ENCODE peak calls at places on chromosomes 7 and 10, in five cellular contexts. T is psoas muscle, F is natural killer cell, D is left ventricle myocardium inferior, K is HFFc6. U is an unnamed sample.

GRCh38 chr10:132883391-132883881 is 58.9 kb downstream of the CFAP46 start:
- DNase-seq in T (no peak), F (no peak), D (no peak), K (peak), U (no peak)

GRCh38 chr7:2451171-2452073 is 24.8 kb downstream of the GRIFIN start:
- DNase-seq in T (peak), F (peak), D (peak), K (peak), U (peak)

GRCh38 chr7:68684246-68684850 is 913.9 kb upstream of the AUTS2 start:
- DNase-seq in T (no peak), F (no peak), D (no peak), K (no peak), U (no peak)

GRCh38 chr10:132961-133898 is 2.0 kb upstream of the ZMYND11 start:
- DNase-seq in T (no peak), F (no peak), D (no peak), K (peak), U (no peak)

GRCh38 chr7:27132214-27132613 is 1.7 kb upstream of the HOXA4 start:
- DNase-seq in T (no peak), F (no peak), D (no peak), K (no peak), U (no peak)

GRCh38 chr7:34013421-34013820 is 108.1 kb downstream of the BMPER start:
- DNase-seq in T (no peak), F (no peak), D (no peak), K (no peak), U (no peak)

GRCh38 chr7:133837248-133837647 is 289.9 kb upstream of the LRGUK start:
- DNase-seq in T (no peak), F (no peak), D (no peak), K (no peak), U (no peak)

GRCh38 chr10:103676851-103677417 is 178.4 kb downstream of the SH3PXD2A start:
- DNase-seq in T (peak), F (no peak), D (peak), K (peak), U (no peak)

GRCh38 chr10:115947104-115947503 is 325.9 kb downstream of the GFRA1 start:
- DNase-seq in T (no peak), F (no peak), D (no peak), K (peak), U (no peak)

GRCh38 chr10:115950320-115950719 is 322.7 kb downstream of the GFRA1 start:
- DNase-seq in T (no peak), F (no peak), D (no peak), K (no peak), U (no peak)

GRCh38 chr10:115949282-115949844 is 323.6 kb downstream of the GFRA1 start:
- DNase-seq in T (no peak), F (no peak), D (no peak), K (no peak), U (no peak)

GRCh38 chr10:115945696-115946445 is 327.1 kb downstream of the GFRA1 start:
- DNase-seq in T (no peak), F (no peak), D (no peak), K (no peak), U (no peak)

GRCh38 chr10:115948415-115948814 is 324.6 kb downstream of the GFRA1 start:
- DNase-seq in T (no peak), F (no peak), D (no peak), K (peak), U (no peak)
- TF ChIP-seq CTCF in T (no peak), F (no peak), D (peak), K (peak), U (no peak)

GRCh38 chr10:94279835-94280709 is 82.7 kb downstream of the NOC3L start:
- DNase-seq in T (peak), F (peak), D (peak), K (peak), U (peak)
- TF ChIP-seq CTCF in T (peak), F (peak), D (peak), K (peak), U (peak)

DNA sequence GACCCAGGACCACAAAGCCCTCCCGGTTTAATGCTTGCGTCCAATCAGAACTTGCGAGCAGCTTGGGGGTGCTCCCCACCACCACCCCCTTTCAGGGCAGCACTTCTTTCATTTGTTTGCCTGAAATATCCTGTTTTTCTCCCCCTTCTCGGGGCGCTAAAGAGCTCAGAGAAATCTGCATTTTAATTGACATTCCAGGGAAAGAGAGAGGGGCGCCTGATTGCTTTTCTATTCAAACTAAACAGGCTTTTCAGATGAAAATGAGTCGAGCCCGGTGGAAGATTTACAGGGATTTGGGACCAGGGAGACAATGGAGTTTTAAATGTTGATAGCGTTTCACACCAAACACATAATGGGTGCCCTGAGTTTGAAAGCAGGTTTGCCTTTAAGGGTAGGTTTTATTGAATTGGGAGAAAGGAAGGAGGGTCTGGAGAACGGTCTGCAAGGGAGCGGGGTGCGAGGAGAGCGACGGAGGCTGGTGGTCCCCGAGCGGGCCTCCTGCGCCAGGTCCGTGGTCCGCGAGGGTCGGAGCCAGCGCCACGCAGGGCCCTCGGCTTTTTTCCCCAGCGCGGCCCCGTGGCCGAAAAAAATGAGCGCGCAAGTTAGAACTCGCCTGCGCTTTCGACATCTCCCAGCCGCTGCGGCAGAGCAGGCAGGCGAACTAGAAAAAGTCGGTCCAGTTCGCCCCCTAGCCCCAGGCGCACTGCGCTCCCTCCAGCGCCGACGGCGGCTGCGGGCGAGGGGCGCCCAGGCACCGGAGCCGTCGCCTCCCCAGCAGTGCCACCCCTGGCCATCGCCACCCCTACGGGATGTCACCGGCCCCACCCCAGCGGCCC is 1.4 kb downstream of the FGFR2 start:
- DNase-seq in T (no peak), F (no peak), D (no peak), K (no peak), U (no peak)
- TF ChIP-seq CTCF in T (no peak), F (no peak), D (no peak), K (no peak), U (no peak)

GRCh38 chr10:116655573-116655972 is 34.8 kb downstream of the PNLIPRP2 start:
- DNase-seq in T (no peak), F (no peak), D (no peak), K (no peak), U (no peak)
- TF ChIP-seq CTCF in T (no peak), F (no peak), D (no peak), K (no peak), U (no peak)

GRCh38 chr10:70536196-70536920 is 57.8 kb downstream of the PALD1 start:
- DNase-seq in T (no peak), F (no peak), D (no peak), K (no peak), U (no peak)
- TF ChIP-seq CTCF in T (no peak), F (no peak), D (no peak), K (no peak), U (no peak)

GRCh38 chr10:113232928-113233511 is 283.0 kb downstream of the TCF7L2 start:
- DNase-seq in T (no peak), F (no peak), D (no peak), K (no peak), U (no peak)
- TF ChIP-seq CTCF in T (no peak), F (no peak), D (no peak), K (no peak), U (no peak)

DNA sequence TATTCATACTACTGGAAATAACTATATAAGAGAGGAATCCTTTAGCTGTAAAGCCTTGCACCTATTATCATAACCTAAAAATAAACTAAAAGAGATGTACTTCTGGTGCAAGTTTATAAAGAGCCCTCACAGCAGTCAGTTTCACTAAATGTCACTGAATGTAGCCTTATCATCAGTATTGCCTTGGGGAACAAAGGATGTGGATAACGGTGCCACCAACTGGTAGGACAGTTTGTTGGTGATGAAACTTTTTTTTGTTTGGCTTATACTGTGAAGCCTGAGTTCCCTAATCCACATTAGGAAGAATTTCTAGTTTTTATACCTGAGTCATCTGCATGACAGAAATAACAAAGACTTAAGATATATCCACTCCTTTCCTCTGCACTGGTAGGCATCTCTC is 117.9 kb upstream of the COL1A2 start:
- DNase-seq in T (no peak), F (no peak), D (no peak), K (peak), U (no peak)
- TF ChIP-seq CTCF in T (no peak), F (no peak), D (peak), K (peak), U (no peak)

DNA sequence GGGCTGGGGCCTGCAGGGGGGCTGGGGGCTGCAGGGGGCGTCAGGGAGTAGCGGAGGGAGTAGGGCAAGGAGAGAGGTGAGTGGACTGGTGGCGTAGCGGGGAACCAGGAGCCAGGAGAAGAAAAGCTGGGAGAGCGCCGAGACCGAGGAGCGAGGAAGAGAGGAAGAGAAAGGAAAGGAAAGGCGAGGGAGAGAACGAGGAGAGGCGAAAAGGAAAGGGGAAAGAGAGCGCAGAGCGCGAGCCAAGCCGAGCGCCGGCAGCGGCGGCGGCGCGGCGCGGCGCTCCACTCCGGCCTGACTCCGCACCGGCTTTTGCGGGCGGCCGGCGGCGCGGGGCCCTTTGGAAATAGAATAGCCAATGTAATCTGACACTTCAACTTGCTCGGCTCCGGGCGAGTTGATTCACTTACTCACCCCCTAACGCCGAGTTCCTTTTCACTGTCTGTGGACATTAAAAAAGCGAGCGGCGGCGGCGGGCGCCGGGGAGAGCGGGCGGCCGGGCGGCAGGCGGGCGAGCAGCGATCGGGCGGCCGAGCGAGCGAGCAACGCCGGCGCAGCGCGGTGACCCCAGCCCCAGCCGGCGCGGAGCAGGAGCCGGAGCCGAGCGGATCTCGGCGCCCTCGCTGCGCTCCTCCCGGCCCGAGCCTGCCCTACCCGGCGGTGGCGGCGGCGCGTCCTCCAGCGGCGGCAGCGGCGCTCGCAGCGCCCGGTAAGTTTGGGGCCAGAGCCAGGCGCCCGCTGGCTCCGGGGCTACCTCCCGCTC is at the start of gene ZMIZ1:
- DNase-seq in T (peak), F (peak), D (peak), K (peak), U (peak)
- TF ChIP-seq CTCF in T (peak), F (no peak), D (peak), K (peak), U (peak)